ENCODE peak calls at places on chromosomes 3 and 15, in seven cellular contexts. C is mucosa of descending colon; L is GM20000; R is effector CD8-positive, alpha-beta T cell; U is RCC 7860; Z is lower lobe of right lung; O is left cardiac atrium. I is an unnamed sample.

GRCh38 chr15:63597033-63597790 is at the start of gene FBXL22:
- DNase-seq in R (no peak), Z (peak), C (peak), L (no peak), O (peak), U (no peak), I (no peak)

GRCh38 chr3:169923189-169923588 is 11.8 kb downstream of the SAMD7 start:
- DNase-seq in L (no peak), Z (no peak), R (no peak), O (peak), C (peak), U (no peak), I (no peak)

GRCh38 chr15:97425596-97425995 is 534.9 kb upstream of the ARRDC4 start:
- DNase-seq in C (no peak), Z (no peak), R (no peak), L (no peak), U (no peak), O (no peak), I (peak)

GRCh38 chr3:56054827-56055226 is 413.4 kb downstream of the ERC2 start:
- DNase-seq in L (no peak), U (no peak), C (no peak), Z (no peak), O (no peak), R (no peak), I (no peak)

GRCh38 chr3:150184426-150185071 is 213.9 kb upstream of the PFN2 start:
- DNase-seq in U (no peak), L (no peak), C (no peak), Z (no peak), O (no peak), R (no peak), I (peak)

GRCh38 chr15:61989698-61990097 is 70.5 kb downstream of the VPS13C start:
- DNase-seq in C (no peak), Z (no peak), L (no peak), R (no peak), O (no peak), U (no peak), I (no peak)

GRCh38 chr3:47014036-47014435 is 34.6 kb downstream of the NBEAL2 start:
- DNase-seq in U (no peak), R (no peak), Z (no peak), O (no peak), C (no peak), L (no peak), I (no peak)

GRCh38 chr3:131081224-131081623 is 54.5 kb downstream of the NEK11 start:
- DNase-seq in R (no peak), C (no peak), L (no peak), O (no peak), Z (no peak), U (no peak), I (no peak)

GRCh38 chr15:52008698-52009434 is 10.2 kb upstream of the MAPK6 start:
- DNase-seq in R (no peak), L (no peak), O (no peak), C (no peak), U (no peak), Z (no peak), I (no peak)

GRCh38 chr15:100334905-100335304 is 6.9 kb downstream of the ADAMTS17 start:
- DNase-seq in Z (no peak), U (no peak), L (no peak), R (no peak), O (no peak), C (no peak), I (no peak)

GRCh38 chr3:188296761-188297689 is 143.1 kb downstream of the LPP start:
- DNase-seq in L (no peak), Z (no peak), U (peak), R (no peak), O (peak), C (peak), I (peak)

GRCh38 chr3:171801738-171802600 is 8.3 kb downstream of the PLD1 start:
- DNase-seq in R (no peak), U (peak), Z (no peak), L (no peak), O (no peak), C (no peak), I (peak)

GRCh38 chr3:105791919-105792786 is 76.7 kb downstream of the CBLB start:
- DNase-seq in R (no peak), O (peak), L (no peak), Z (no peak), U (no peak), C (peak), I (peak)

GRCh38 chr3:150925751-150926201 is 20.5 kb upstream of the MINDY4B start:
- DNase-seq in O (peak), U (no peak), L (peak), C (peak), R (peak), Z (peak), I (peak)

GRCh38 chr3:161171113-161171512 is 50.0 kb upstream of the NMD3 start:
- DNase-seq in U (no peak), O (peak), R (no peak), Z (no peak), L (no peak), C (peak), I (no peak)

GRCh38 chr3:153051427-153052095 is 110.5 kb upstream of the RAP2B start:
- DNase-seq in R (no peak), Z (no peak), C (peak), O (no peak), L (no peak), U (peak), I (peak)

GRCh38 chr15:47331796-47332480 is 385.4 kb upstream of the SEMA6D start:
- DNase-seq in Z (peak), L (no peak), C (no peak), U (no peak), R (no peak), O (no peak), I (no peak)

GRCh38 chr3:99620976-99621375 is 17.4 kb upstream of the COL8A1 start:
- DNase-seq in O (no peak), L (no peak), Z (no peak), U (no peak), C (no peak), R (no peak), I (no peak)

GRCh38 chr3:27165348-27165747 is 203.8 kb downstream of the NEK10 start:
- DNase-seq in L (no peak), C (no peak), O (no peak), R (no peak), Z (no peak), U (peak), I (peak)

GRCh38 chr3:171415070-171415469 is 45.1 kb downstream of the TNIK start:
- DNase-seq in O (no peak), R (no peak), C (no peak), L (no peak), Z (no peak), U (peak), I (no peak)

GRCh38 chr3:72633101-72633500 is 215.1 kb downstream of the SHQ1 start:
- DNase-seq in R (no peak), L (no peak), C (no peak), O (no peak), U (peak), Z (no peak), I (no peak)

GRCh38 chr3:63351159-63352007 is 73.3 kb downstream of the SYNPR start:
- DNase-seq in U (peak), Z (no peak), C (peak), O (no peak), L (peak), R (no peak), I (peak)

GRCh38 chr3:143628971-143629370 is 219.3 kb downstream of the SLC9A9 start:
- DNase-seq in L (no peak), R (no peak), C (no peak), U (no peak), Z (no peak), O (no peak), I (no peak)

GRCh38 chr3:54905230-54905888 is 22.5 kb downstream of the LRTM1 start:
- DNase-seq in U (peak), Z (no peak), C (no peak), O (no peak), R (no peak), L (no peak), I (no peak)

GRCh38 chr3:149575213-149575961 is 82.4 kb downstream of the WWTR1 start:
- DNase-seq in R (no peak), C (no peak), Z (no peak), L (no peak), O (peak), U (peak), I (peak)

GRCh38 chr3:102941761-102942160 is 506.9 kb downstream of the ZPLD1 start:
- DNase-seq in R (no peak), O (no peak), L (no peak), U (no peak), C (no peak), Z (no peak), I (no peak)

GRCh38 chr3:99625237-99625622 is 13.2 kb upstream of the COL8A1 start:
- DNase-seq in Z (no peak), L (no peak), R (no peak), O (no peak), C (no peak), U (no peak), I (no peak)

GRCh38 chr3:119880966-119881365 is 99.1 kb downstream of the NR1I2 start:
- DNase-seq in U (no peak), C (no peak), O (no peak), L (no peak), Z (no peak), R (no peak), I (no peak)

GRCh38 chr3:156630081-156630772 is 44.2 kb upstream of the TIPARP start:
- DNase-seq in U (no peak), O (no peak), L (no peak), Z (no peak), C (no peak), R (no peak), I (peak)

GRCh38 chr3:81799403-81799802 is 38.0 kb upstream of the GBE1 start:
- DNase-seq in Z (no peak), C (no peak), L (no peak), O (no peak), U (no peak), R (no peak), I (no peak)

GRCh38 chr3:130242850-130243569 is 102.5 kb upstream of the COL6A5 start:
- DNase-seq in O (no peak), Z (no peak), R (no peak), C (peak), L (no peak), U (no peak), I (no peak)

GRCh38 chr3:32109256-32109655 is 2.8 kb downstream of the GPD1L start:
- DNase-seq in Z (peak), O (peak), U (no peak), L (no peak), C (peak), R (no peak), I (no peak)

GRCh38 chr15:100112636-100113305 is 229.0 kb downstream of the ADAMTS17 start:
- DNase-seq in L (no peak), C (no peak), U (no peak), Z (no peak), O (no peak), R (no peak), I (no peak)

GRCh38 chr3:127478922-127479321 is 111.6 kb downstream of the TPRA1 start:
- DNase-seq in L (no peak), R (no peak), Z (no peak), U (no peak), O (no peak), C (no peak), I (no peak)

GRCh38 chr15:58510715-58511465 is 79.1 kb downstream of the LIPC start:
- DNase-seq in L (no peak), R (no peak), U (no peak), C (no peak), Z (no peak), O (no peak), I (no peak)

GRCh38 chr3:17743660-17743995 is 1.2 kb upstream of the TBC1D5 start:
- DNase-seq in L (no peak), U (no peak), O (no peak), C (no peak), R (no peak), Z (no peak), I (no peak)

GRCh38 chr15:79168922-79169322 is 78.3 kb upstream of the RASGRF1 start:
- DNase-seq in U (peak), R (no peak), C (no peak), L (no peak), O (peak), Z (no peak), I (peak)

GRCh38 chr3:66365023-66365581 is 135.7 kb downstream of the LRIG1 start:
- DNase-seq in C (no peak), L (no peak), U (no peak), O (no peak), Z (no peak), R (no peak), I (no peak)